ENCODE peak calls at places on chromosomes 6 and 20, in four cellular contexts. H, S, E and N are unnamed samples.

GRCh38 chr6:10756085-10756484 is 8.5 kb downstream of the TMEM14B start:
- DNase-seq in S (no peak), H (no peak), E (no peak), N (no peak)

GRCh38 chr6:147508073-147508870 is at the start of gene SAMD5:
- DNase-seq in E (peak; percentile 32), H (peak; percentile 61), S (peak; percentile 88), N (peak; percentile 94)

GRCh38 chr6:170102582-170103481 is 188.0 kb downstream of the DLL1 start:
- DNase-seq in H (no peak), S (no peak), E (no peak), N (peak; percentile 68)

GRCh38 chr6:157137501-157137900 is 185.8 kb downstream of the TMEM242 start:
- DNase-seq in E (no peak), H (no peak), S (no peak), N (no peak)

GRCh38 chr6:64672131-64672530 is 1034.9 kb downstream of the EYS start:
- DNase-seq in S (no peak), E (no peak), H (no peak), N (no peak)

GRCh38 chr20:61939691-61940360 is 125.9 kb downstream of the TAF4 start:
- DNase-seq in H (no peak), E (no peak), S (no peak), N (peak; percentile 85)

GRCh38 chr20:34516874-34517542 is 786 bp downstream of the DYNLRB1 start:
- DNase-seq in E (no peak), H (peak; percentile 64), S (peak; percentile 46), N (no peak)

GRCh38 chr6:136921936-136922679 is at the start of gene SLC35D3:
- DNase-seq in E (no peak), S (peak; percentile 20), H (peak; percentile 46), N (peak; percentile 93)

GRCh38 chr20:40414843-40415615 is 274.0 kb downstream of the MAFB start:
- DNase-seq in E (no peak), S (no peak), H (no peak), N (no peak)

GRCh38 chr20:55882922-55883321 is 122.4 kb downstream of the CBLN4 start:
- DNase-seq in E (no peak), H (no peak), S (no peak), N (no peak)

GRCh38 chr6:132731086-132731485 is 17.2 kb upstream of the VNN1 start:
- DNase-seq in E (no peak), H (peak; percentile 40), S (no peak), N (no peak)

GRCh38 chr6:159125977-159126376 is 43.2 kb upstream of the FNDC1 start:
- DNase-seq in E (no peak), S (no peak), H (peak; percentile 68), N (no peak)

GRCh38 chr20:62875419-62876355 is 14.1 kb upstream of the TCFL5 start:
- DNase-seq in H (peak; percentile 93), E (peak; percentile 71), S (peak; percentile 90), N (peak; percentile 98)

GRCh38 chr6:135651964-135652755 is 154.6 kb upstream of the AHI1 start:
- DNase-seq in E (no peak), S (no peak), H (no peak), N (no peak)

GRCh38 chr6:151128764-151129370 is 110.9 kb upstream of the AKAP12 start:
- DNase-seq in E (no peak), S (no peak), H (no peak), N (no peak)

GRCh38 chr20:25303292-25304024 is 55.6 kb downstream of the PYGB start:
- DNase-seq in E (no peak), S (no peak), H (no peak), N (peak; percentile 30)

GRCh38 chr6:42745083-42745637 is 743 bp downstream of the TBCC start:
- DNase-seq in S (no peak), H (peak; percentile 61), E (no peak), N (peak; percentile 81)

GRCh38 chr6:18262812-18263560 is 1.3 kb downstream of the DEK start:
- DNase-seq in E (no peak), S (no peak), H (peak; percentile 49), N (no peak)

GRCh38 chr6:145247677-145248419 is 487.5 kb downstream of the EPM2A start:
- DNase-seq in H (peak; percentile 91), S (no peak), E (no peak), N (peak; percentile 86)

GRCh38 chr6:169162968-169163903 is 90.4 kb downstream of the THBS2 start:
- DNase-seq in H (peak; percentile 99), S (peak; percentile 47), E (peak; percentile 74), N (peak; percentile 99)

GRCh38 chr6:143724876-143725275 is 47.1 kb downstream of the PHACTR2 start:
- DNase-seq in E (no peak), H (no peak), S (no peak), N (peak; percentile 32)

GRCh38 chr6:156919819-156920379 is 142.7 kb downstream of the ARID1B start:
- DNase-seq in H (no peak), S (no peak), E (no peak), N (no peak)

GRCh38 chr6:41836022-41836659 is 48.6 kb downstream of the TOMM6 start:
- DNase-seq in E (no peak), H (no peak), S (no peak), N (no peak)

GRCh38 chr20:50085481-50086365 is 27.2 kb downstream of the UBE2V1 start:
- DNase-seq in S (peak; percentile 81), E (peak; percentile 22), H (peak; percentile 71), N (peak; percentile 86)

GRCh38 chr20:23265226-23265625 is 85.4 kb upstream of the NXT1 start:
- DNase-seq in H (peak; percentile 38), E (no peak), S (no peak), N (no peak)

GRCh38 chr20:40568200-40568599 is 120.8 kb downstream of the MAFB start:
- DNase-seq in H (peak; percentile 51), S (no peak), E (no peak), N (no peak)

GRCh38 chr6:17585766-17586502 is 14.2 kb upstream of the FAM8A1 start:
- DNase-seq in S (peak; percentile 20), H (no peak), E (peak; percentile 88), N (no peak)

GRCh38 chr6:5518936-5519491 is 257.7 kb downstream of the FARS2 start:
- DNase-seq in S (no peak), H (no peak), E (no peak), N (no peak)

GRCh38 chr20:20373046-20373706 is 5.3 kb downstream of the INSM1 start:
- DNase-seq in S (no peak), E (no peak), H (peak; percentile 77), N (peak; percentile 87)

GRCh38 chr6:126939784-126940183 is 178.7 kb upstream of the RSPO3 start:
- DNase-seq in E (no peak), S (no peak), H (no peak), N (no peak)

GRCh38 chr6:126944512-126944911 is 174.0 kb upstream of the RSPO3 start:
- DNase-seq in S (no peak), E (no peak), H (no peak), N (no peak)

GRCh38 chr6:126947070-126947469 is 171.4 kb upstream of the RSPO3 start:
- DNase-seq in E (no peak), S (no peak), H (peak; percentile 42), N (no peak)

DNA sequence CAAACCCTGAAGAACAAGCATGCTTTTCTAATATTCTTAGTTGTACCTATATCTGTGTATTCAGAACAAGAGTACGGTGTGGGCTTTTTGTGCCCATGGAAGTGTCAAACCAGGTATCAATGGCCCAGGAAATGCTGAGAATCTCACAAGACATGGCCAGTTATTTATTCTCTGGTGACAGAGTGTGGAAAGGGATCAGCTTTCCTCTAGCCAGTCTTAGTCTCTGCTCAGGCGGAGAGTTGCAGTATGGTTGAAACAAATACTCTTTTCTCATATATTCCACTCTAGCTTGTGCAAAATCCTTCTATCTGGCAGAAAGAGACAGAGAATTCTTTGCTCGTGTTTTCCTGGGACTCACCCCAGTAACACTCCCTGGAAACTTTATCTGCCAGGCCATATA is 173.3 kb upstream of the RSPO3 start:
- DNase-seq in E (no peak), S (no peak), H (no peak), N (no peak)
- H3K4me3 ChIP-seq in E (no peak overlapping the region), S (no peak overlapping the region), H (no peak overlapping the region), N (no peak overlapping the region)

DNA sequence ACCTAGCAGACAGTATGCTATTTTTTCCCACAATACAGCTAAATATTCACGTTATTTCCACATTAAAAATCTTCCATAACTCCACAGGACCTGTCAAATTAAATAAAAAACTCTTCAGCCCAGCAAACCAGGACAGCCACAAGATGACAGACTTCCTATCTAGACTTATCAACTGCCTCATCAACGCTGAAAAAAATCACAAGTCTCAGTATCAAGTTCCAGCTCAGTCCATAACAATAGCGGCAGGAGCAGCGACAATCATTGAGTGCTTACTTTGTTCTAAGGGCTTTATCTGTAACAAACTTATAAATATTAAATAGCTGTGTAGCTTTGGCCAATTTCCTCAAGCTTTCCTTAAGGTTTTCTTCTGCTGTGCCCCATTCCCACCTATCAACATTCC is 24.7 kb downstream of the RCAN2 start:
- DNase-seq in S (no peak), E (no peak), H (no peak), N (no peak)
- H2AFZ ChIP-seq in S (no peak overlapping the region), E (no peak overlapping the region), H (no peak overlapping the region), N (no peak overlapping the region)

DNA sequence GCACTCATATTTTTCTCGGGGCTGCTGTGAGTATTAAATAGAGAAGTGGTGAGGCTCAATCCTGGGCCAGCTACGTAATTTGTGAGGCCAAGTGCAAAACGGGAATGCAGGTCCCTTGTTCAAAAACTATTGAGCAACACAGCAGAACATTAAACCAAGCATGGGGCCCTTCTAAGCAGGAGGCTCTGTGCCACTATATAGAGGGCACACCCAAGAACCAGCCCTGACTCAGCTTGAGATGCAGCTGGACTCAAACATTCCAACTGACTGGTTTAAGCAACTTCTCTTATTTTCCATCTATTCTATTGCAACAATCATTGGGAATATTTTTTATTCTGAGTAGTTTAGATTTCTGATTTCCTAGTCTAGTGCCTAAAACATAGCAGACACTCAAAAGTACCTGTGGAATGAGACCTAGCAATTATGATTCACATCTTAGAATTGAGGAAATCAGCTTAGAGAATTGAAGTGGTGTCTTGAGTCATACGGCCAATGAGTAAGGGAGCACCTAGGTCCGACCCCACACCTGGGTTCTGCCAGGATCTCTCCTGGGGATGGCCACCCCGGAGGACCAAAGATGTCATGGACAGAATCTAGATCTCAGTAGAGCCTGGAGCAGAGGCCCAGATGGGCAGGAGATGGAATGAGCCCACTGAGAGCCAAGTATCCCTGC is 1.3 kb downstream of the SIRPB2 start:
- DNase-seq in E (peak; percentile 41), H (peak; percentile 93), S (no peak), N (no peak)
- H3K27me3 ChIP-seq in E (no peaks in the 10 kb centered on the region), H (peaks cover 33% of the 10 kb centered on the region), S (peaks cover 30% of the 10 kb centered on the region), N (peaks cover 55% of the 10 kb centered on the region)

GRCh38 chr6:30075094-30075986 is at the start of gene RNF39:
- DNase-seq in H (peak; percentile 29), S (peak; percentile 58), E (no peak), N (no peak)
- H3K4me3 ChIP-seq in H (peak within 1 kb of the TSS; percentile 51), S (peak within 1 kb of the TSS; percentile 36), E (peak within 1 kb of the TSS; percentile 24), N (no peak within 1 kb of the TSS)

GRCh38 chr6:108835218-108835850 is 12.9 kb upstream of the ARMC2 start:
- DNase-seq in E (peak; percentile 67), S (peak; percentile 90), H (peak; percentile 86), N (peak; percentile 95)
- H2AFZ ChIP-seq in E (peak overlapping the region; percentile 96), S (peak overlapping the region; percentile 41), H (peak overlapping the region; percentile 53), N (no peak overlapping the region)

GRCh38 chr20:3748073-3748472 is 15.6 kb downstream of the HSPA12B start:
- DNase-seq in S (no peak), H (no peak), E (no peak), N (peak; percentile 73)
- H3K27me3 ChIP-seq in S (peaks cover 70% of the 10 kb centered on the region), H (no peaks in the 10 kb centered on the region), E (no peaks in the 10 kb centered on the region), N (no peaks in the 10 kb centered on the region)

GRCh38 chr6:109934293-109934692 is 43.8 kb upstream of the GPR6 start:
- DNase-seq in H (no peak), E (no peak), S (no peak), N (no peak)
- H3K4me3 ChIP-seq in H (no peak overlapping the region), E (no peak overlapping the region), S (no peak overlapping the region), N (no peak overlapping the region)

GRCh38 chr20:10059006-10059405 is 24.2 kb downstream of the ANKEF1 start:
- DNase-seq in E (no peak), H (no peak), S (no peak), N (no peak)
- H2AFZ ChIP-seq in E (no peak overlapping the region), H (no peak overlapping the region), S (no peak overlapping the region), N (no peak overlapping the region)